ENCODE peak calls at places on chromosome 18, in nine cellular contexts. I is Panc1; B is lower lobe of right lung; K is mucosa of descending colon; G is HepG2; P is CD8-positive, alpha-beta memory T cell; H is mesendoderm; Q is ovary; V is PC-9. R is an unnamed sample. For H3K36me3, the result is how much of the 10 kb centered on the place peaks cover.

GRCh38 chr18:63994783-63995399 is 25.0 kb downstream of the SERPINB8 start:
- DNase-seq in I (no peak), B (peak), K (peak), G (peak), P (peak), H (peak), Q (peak), V (peak), R (peak)

GRCh38 chr18:24089059-24089458 is 49.8 kb upstream of the CABYR start:
- DNase-seq in I (no peak), B (no peak), K (no peak), G (no peak), P (no peak), H (no peak), Q (no peak), V (no peak), R (no peak)

GRCh38 chr18:8386981-8387380 is 222.3 kb upstream of the RAB12 start:
- DNase-seq in I (no peak), B (no peak), K (no peak), G (no peak), P (no peak), H (no peak), Q (no peak), V (no peak), R (no peak)

GRCh38 chr18:59763541-59764136 is 66.4 kb upstream of the CCBE1 start:
- DNase-seq in I (no peak), B (no peak), K (no peak), G (no peak), P (no peak), H (no peak), Q (no peak), V (no peak), R (no peak)

GRCh38 chr18:79422783-79423165 is 27.0 kb downstream of the NFATC1 start:
- DNase-seq in I (no peak), B (no peak), K (no peak), G (no peak), P (no peak), H (no peak), Q (no peak), V (no peak), R (no peak)

GRCh38 chr18:22606563-22607283 is 189.0 kb upstream of the CTAGE1 start:
- DNase-seq in I (no peak), B (no peak), K (no peak), G (no peak), P (no peak), H (peak), Q (no peak), V (no peak), R (no peak)

GRCh38 chr18:74748809-74749208 is 151.1 kb downstream of the ZNF407 start:
- DNase-seq in I (no peak), B (no peak), K (no peak), G (no peak), P (no peak), H (peak), Q (no peak), V (no peak), R (no peak)

GRCh38 chr18:21897811-21898210 is 157.2 kb downstream of the MIB1 start:
- DNase-seq in I (peak), B (no peak), K (peak), G (peak), P (no peak), H (peak), Q (peak), V (peak), R (peak)

GRCh38 chr18:48631851-48632250 is 93.0 kb downstream of the CTIF start:
- DNase-seq in I (no peak), B (no peak), K (no peak), G (no peak), P (no peak), H (no peak), Q (no peak), V (no peak), R (no peak)

GRCh38 chr18:2683055-2683454 is 27.5 kb downstream of the SMCHD1 start:
- DNase-seq in I (no peak), B (no peak), K (no peak), G (no peak), P (no peak), H (no peak), Q (no peak), V (no peak), R (no peak)
- H3K36me3 ChIP-seq in I (under half), B (under half), K (under half), G (under half), P (under half), H (under half), Q (under half), V (half or more), R (under half)

DNA sequence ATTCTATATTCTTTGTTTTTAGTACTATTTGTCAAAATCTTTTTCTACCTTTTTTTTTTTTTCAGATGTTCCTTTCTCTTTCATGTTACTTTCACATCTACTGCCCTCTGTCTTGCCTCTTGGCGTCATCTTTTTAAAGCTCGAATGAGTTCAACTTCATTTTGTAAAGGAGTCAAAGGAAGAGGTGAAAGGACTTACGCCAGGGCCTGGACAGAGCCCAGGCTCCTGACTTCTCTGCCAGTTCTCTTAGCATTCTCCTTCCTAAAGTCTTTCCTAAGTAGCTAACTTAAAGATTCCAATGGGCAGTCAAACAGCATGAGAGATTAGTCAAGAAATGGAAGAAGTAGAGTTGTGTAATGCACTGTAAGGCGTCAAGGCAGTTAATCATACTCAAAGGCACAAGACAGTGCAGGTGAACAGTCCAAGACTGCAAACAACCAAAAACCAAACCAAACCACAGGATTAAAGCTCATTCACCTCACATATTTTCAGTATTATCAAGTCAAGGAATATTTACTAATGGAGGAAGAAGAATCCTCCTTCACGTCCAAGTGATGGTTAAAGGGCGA is 301.7 kb downstream of the TCF4 start:
- DNase-seq in I (no peak), B (no peak), K (no peak), G (no peak), P (no peak), H (no peak), Q (no peak), V (no peak), R (no peak)
- H3K36me3 ChIP-seq in I (under half), B (under half), K (under half), G (under half), P (under half), H (under half), Q (under half), V (under half), R (under half)

DNA sequence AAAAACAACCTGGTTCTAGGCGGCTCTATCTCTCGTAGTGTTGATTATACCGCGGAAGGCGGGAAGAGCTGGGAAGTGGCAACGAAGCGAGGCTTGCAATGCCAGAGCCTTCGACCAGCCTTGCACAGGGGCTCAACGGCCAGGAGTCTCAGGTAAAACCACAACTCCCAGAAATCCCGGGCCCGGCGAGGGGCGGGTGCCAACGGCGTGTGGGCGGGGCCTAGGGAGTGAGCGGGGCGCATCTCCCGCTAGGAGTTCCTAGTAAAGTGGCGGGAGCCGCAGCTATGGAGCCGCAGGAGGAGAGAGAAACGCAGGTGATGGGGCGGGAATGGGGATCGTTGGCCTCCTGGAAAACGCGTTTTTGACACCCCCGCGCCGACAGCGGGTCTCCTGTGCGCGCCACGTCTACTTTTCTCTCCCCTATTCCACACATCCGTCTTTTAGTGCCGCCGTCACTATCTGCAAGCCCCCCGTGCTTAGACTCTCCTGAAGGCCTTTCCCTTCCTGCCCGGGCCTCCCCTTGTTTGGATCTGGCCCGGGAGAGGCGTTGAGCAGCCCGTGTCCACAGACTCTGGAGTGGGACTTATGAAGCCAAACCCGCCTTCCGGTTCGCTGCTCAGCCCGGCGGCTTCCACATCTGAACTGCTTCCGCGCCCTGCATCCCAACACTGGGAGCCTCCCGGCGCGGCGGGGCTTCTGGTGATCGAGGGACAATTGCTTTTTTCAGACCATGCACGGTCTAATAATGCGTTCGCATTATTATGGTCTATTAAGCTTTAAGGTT is at the start of gene HAUS1:
- DNase-seq in I (no peak), B (peak), K (peak), G (peak), P (peak), H (peak), Q (peak), V (peak), R (peak)
- H3K36me3 ChIP-seq in I (under half), B (under half), K (under half), G (under half), P (under half), H (under half), Q (under half), V (under half), R (under half)

GRCh38 chr18:76909418-76909817 is 87.1 kb downstream of the ZNF236 start:
- DNase-seq in I (no peak), B (no peak), K (no peak), G (no peak), P (no peak), H (no peak), Q (no peak), V (no peak), R (no peak)
- H3K36me3 ChIP-seq in I (under half), B (half or more), K (under half), G (under half), P (under half), H (under half), Q (under half), V (under half), R (under half)

DNA sequence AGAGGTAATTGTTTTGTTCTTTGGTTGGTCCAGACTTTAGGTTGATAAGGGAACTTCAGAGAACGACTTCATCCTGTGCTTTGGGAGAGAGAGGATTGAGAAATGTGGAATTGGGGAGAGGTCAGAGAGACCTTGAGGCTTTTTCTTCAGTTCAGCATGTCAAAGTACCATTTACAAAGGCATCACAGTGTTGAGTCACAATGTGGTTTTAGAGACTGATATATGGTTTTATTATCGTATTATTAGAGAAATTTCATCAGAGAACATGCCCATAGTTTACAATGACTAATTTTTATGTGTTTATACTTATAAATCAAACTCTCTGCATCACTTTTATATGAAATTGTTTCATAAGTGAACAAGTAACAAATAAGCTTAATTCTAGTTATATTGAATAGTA is 626.6 kb downstream of the DSC3 start:
- DNase-seq in I (no peak), B (no peak), K (no peak), G (no peak), P (no peak), H (no peak), Q (no peak), V (no peak), R (no peak)
- H3K36me3 ChIP-seq in I (under half), B (under half), K (under half), G (under half), P (under half), H (under half), Q (under half), V (under half), R (under half)

R was measured in adrenal gland.